ENCODE peak calls at places on chromosomes 2 and 18, in six cellular contexts. One of them, this sample, is unnamed.

GRCh38 chr2:127463155-127463991 is 45.1 kb downstream of the PROC start:
- DNase-seq in activated CD4-positive, alpha-beta T cell treated with anti-CD3 and anti-CD28 coated beads, Interleukin-2, amount 50 U/mL, for 48 hours: no peak
- DNase-seq in ACHN: no peak
- DNase-seq in OCI-LY7: no peak
- DNase-seq in psoas muscle: no peak
- DNase-seq in AG20443: no peak
- DNase-seq in this sample: no peak

GRCh38 chr2:241755777-241756176 is 20.8 kb upstream of the GAL3ST2 start:
- DNase-seq in activated CD4-positive, alpha-beta T cell treated with anti-CD3 and anti-CD28 coated beads, Interleukin-2, amount 50 U/mL, for 48 hours: no peak
- DNase-seq in ACHN: no peak
- DNase-seq in OCI-LY7: no peak
- DNase-seq in psoas muscle: no peak
- DNase-seq in AG20443: no peak
- DNase-seq in this sample: no peak

GRCh38 chr2:46086578-46087070 is 210.6 kb upstream of the EPAS1 start:
- DNase-seq in activated CD4-positive, alpha-beta T cell treated with anti-CD3 and anti-CD28 coated beads, Interleukin-2, amount 50 U/mL, for 48 hours: no peak
- DNase-seq in ACHN: no peak
- DNase-seq in OCI-LY7: no peak
- DNase-seq in psoas muscle: no peak
- DNase-seq in AG20443: no peak
- DNase-seq in this sample: no peak

GRCh38 chr18:46536215-46536874 is 120.7 kb downstream of the LOXHD1 start:
- DNase-seq in activated CD4-positive, alpha-beta T cell treated with anti-CD3 and anti-CD28 coated beads, Interleukin-2, amount 50 U/mL, for 48 hours: no peak
- DNase-seq in ACHN: peak; percentile 52
- DNase-seq in OCI-LY7: no peak
- DNase-seq in psoas muscle: no peak
- DNase-seq in AG20443: no peak
- DNase-seq in this sample: no peak

GRCh38 chr2:32135409-32135808 is 30.3 kb upstream of the SLC30A6 start:
- DNase-seq in activated CD4-positive, alpha-beta T cell treated with anti-CD3 and anti-CD28 coated beads, Interleukin-2, amount 50 U/mL, for 48 hours: no peak
- DNase-seq in ACHN: peak; percentile 90
- DNase-seq in OCI-LY7: peak; percentile 50
- DNase-seq in psoas muscle: no peak
- DNase-seq in AG20443: peak; percentile 77
- DNase-seq in this sample: no peak

GRCh38 chr18:56330381-56331115 is 307.8 kb downstream of the TXNL1 start:
- DNase-seq in activated CD4-positive, alpha-beta T cell treated with anti-CD3 and anti-CD28 coated beads, Interleukin-2, amount 50 U/mL, for 48 hours: no peak
- DNase-seq in ACHN: no peak
- DNase-seq in OCI-LY7: no peak
- DNase-seq in psoas muscle: no peak
- DNase-seq in AG20443: no peak
- DNase-seq in this sample: no peak

GRCh38 chr18:57837917-57838548 is 34.9 kb upstream of the ATP8B1 start:
- DNase-seq in activated CD4-positive, alpha-beta T cell treated with anti-CD3 and anti-CD28 coated beads, Interleukin-2, amount 50 U/mL, for 48 hours: peak; percentile 52
- DNase-seq in ACHN: peak; percentile 38
- DNase-seq in OCI-LY7: no peak
- DNase-seq in psoas muscle: no peak
- DNase-seq in AG20443: no peak
- DNase-seq in this sample: peak; percentile 44

GRCh38 chr2:134927195-134927594 is 8.6 kb downstream of the CCNT2 start:
- DNase-seq in activated CD4-positive, alpha-beta T cell treated with anti-CD3 and anti-CD28 coated beads, Interleukin-2, amount 50 U/mL, for 48 hours: no peak
- DNase-seq in ACHN: peak; percentile 28
- DNase-seq in OCI-LY7: no peak
- DNase-seq in psoas muscle: no peak
- DNase-seq in AG20443: peak; percentile 12
- DNase-seq in this sample: no peak

GRCh38 chr2:190031971-190032623 is 30.4 kb downstream of the MSTN start:
- DNase-seq in activated CD4-positive, alpha-beta T cell treated with anti-CD3 and anti-CD28 coated beads, Interleukin-2, amount 50 U/mL, for 48 hours: no peak
- DNase-seq in ACHN: no peak
- DNase-seq in OCI-LY7: no peak
- DNase-seq in psoas muscle: no peak
- DNase-seq in AG20443: no peak
- DNase-seq in this sample: no peak

GRCh38 chr2:230703514-230703913 is 9.1 kb upstream of the CAB39 start:
- DNase-seq in activated CD4-positive, alpha-beta T cell treated with anti-CD3 and anti-CD28 coated beads, Interleukin-2, amount 50 U/mL, for 48 hours: no peak
- DNase-seq in ACHN: no peak
- DNase-seq in OCI-LY7: no peak
- DNase-seq in psoas muscle: no peak
- DNase-seq in AG20443: no peak
- DNase-seq in this sample: no peak

GRCh38 chr2:119028327-119029174 is 86.6 kb downstream of the MARCO start:
- DNase-seq in activated CD4-positive, alpha-beta T cell treated with anti-CD3 and anti-CD28 coated beads, Interleukin-2, amount 50 U/mL, for 48 hours: peak; percentile 6
- DNase-seq in ACHN: peak; percentile 44
- DNase-seq in OCI-LY7: peak; percentile 27
- DNase-seq in psoas muscle: no peak
- DNase-seq in AG20443: peak; percentile 53
- DNase-seq in this sample: no peak

GRCh38 chr2:1707771-1708351 is 36.5 kb downstream of the PXDN start:
- DNase-seq in activated CD4-positive, alpha-beta T cell treated with anti-CD3 and anti-CD28 coated beads, Interleukin-2, amount 50 U/mL, for 48 hours: no peak
- DNase-seq in ACHN: no peak
- DNase-seq in OCI-LY7: no peak
- DNase-seq in psoas muscle: peak; percentile 71
- DNase-seq in AG20443: peak; percentile 85
- DNase-seq in this sample: no peak

GRCh38 chr18:47587587-47587986 is 336.1 kb upstream of the SKOR2 start:
- DNase-seq in activated CD4-positive, alpha-beta T cell treated with anti-CD3 and anti-CD28 coated beads, Interleukin-2, amount 50 U/mL, for 48 hours: no peak
- DNase-seq in ACHN: no peak
- DNase-seq in OCI-LY7: no peak
- DNase-seq in psoas muscle: no peak
- DNase-seq in AG20443: no peak
- DNase-seq in this sample: no peak

GRCh38 chr2:218893349-218894167 is 12.9 kb downstream of the WNT10A start:
- DNase-seq in activated CD4-positive, alpha-beta T cell treated with anti-CD3 and anti-CD28 coated beads, Interleukin-2, amount 50 U/mL, for 48 hours: no peak
- DNase-seq in ACHN: no peak
- DNase-seq in OCI-LY7: no peak
- DNase-seq in psoas muscle: no peak
- DNase-seq in AG20443: peak; percentile 9
- DNase-seq in this sample: peak; percentile 42

GRCh38 chr18:45713239-45713638 is 10.7 kb upstream of the SLC14A1 start:
- DNase-seq in activated CD4-positive, alpha-beta T cell treated with anti-CD3 and anti-CD28 coated beads, Interleukin-2, amount 50 U/mL, for 48 hours: no peak
- DNase-seq in ACHN: no peak
- DNase-seq in OCI-LY7: no peak
- DNase-seq in psoas muscle: no peak
- DNase-seq in AG20443: no peak
- DNase-seq in this sample: no peak

GRCh38 chr18:42336139-42336538 is 381.1 kb downstream of the PIK3C3 start:
- DNase-seq in activated CD4-positive, alpha-beta T cell treated with anti-CD3 and anti-CD28 coated beads, Interleukin-2, amount 50 U/mL, for 48 hours: no peak
- DNase-seq in ACHN: no peak
- DNase-seq in OCI-LY7: no peak
- DNase-seq in psoas muscle: no peak
- DNase-seq in AG20443: no peak
- DNase-seq in this sample: no peak

GRCh38 chr2:144703852-144704324 is 184.0 kb upstream of the ZEB2 start:
- DNase-seq in activated CD4-positive, alpha-beta T cell treated with anti-CD3 and anti-CD28 coated beads, Interleukin-2, amount 50 U/mL, for 48 hours: no peak
- DNase-seq in ACHN: peak; percentile 7
- DNase-seq in OCI-LY7: peak; percentile 97
- DNase-seq in psoas muscle: peak; percentile 8
- DNase-seq in AG20443: peak; percentile 68
- DNase-seq in this sample: no peak

GRCh38 chr18:13621886-13622619 is 104.3 kb downstream of the FAM210A start:
- DNase-seq in activated CD4-positive, alpha-beta T cell treated with anti-CD3 and anti-CD28 coated beads, Interleukin-2, amount 50 U/mL, for 48 hours: no peak
- DNase-seq in ACHN: no peak
- DNase-seq in OCI-LY7: no peak
- DNase-seq in psoas muscle: no peak
- DNase-seq in AG20443: no peak
- DNase-seq in this sample: no peak

GRCh38 chr18:61831071-61831470 is 61.7 kb downstream of the RNF152 start:
- DNase-seq in activated CD4-positive, alpha-beta T cell treated with anti-CD3 and anti-CD28 coated beads, Interleukin-2, amount 50 U/mL, for 48 hours: no peak
- DNase-seq in ACHN: no peak
- DNase-seq in OCI-LY7: no peak
- DNase-seq in psoas muscle: no peak
- DNase-seq in AG20443: no peak
- DNase-seq in this sample: no peak

GRCh38 chr2:191746306-191746705 is 68.4 kb downstream of the NABP1 start:
- DNase-seq in activated CD4-positive, alpha-beta T cell treated with anti-CD3 and anti-CD28 coated beads, Interleukin-2, amount 50 U/mL, for 48 hours: no peak
- DNase-seq in ACHN: no peak
- DNase-seq in OCI-LY7: no peak
- DNase-seq in psoas muscle: no peak
- DNase-seq in AG20443: peak; percentile 46
- DNase-seq in this sample: no peak

GRCh38 chr2:16398487-16399043 is 267.1 kb downstream of the CYRIA start:
- DNase-seq in activated CD4-positive, alpha-beta T cell treated with anti-CD3 and anti-CD28 coated beads, Interleukin-2, amount 50 U/mL, for 48 hours: no peak
- DNase-seq in ACHN: no peak
- DNase-seq in OCI-LY7: no peak
- DNase-seq in psoas muscle: no peak
- DNase-seq in AG20443: no peak
- DNase-seq in this sample: no peak

GRCh38 chr2:58634653-58635347 is 393.7 kb upstream of the FANCL start:
- DNase-seq in activated CD4-positive, alpha-beta T cell treated with anti-CD3 and anti-CD28 coated beads, Interleukin-2, amount 50 U/mL, for 48 hours: no peak
- DNase-seq in ACHN: no peak
- DNase-seq in OCI-LY7: no peak
- DNase-seq in psoas muscle: no peak
- DNase-seq in AG20443: no peak
- DNase-seq in this sample: no peak

GRCh38 chr2:8685697-8686358 is 4.0 kb downstream of the ID2 start:
- DNase-seq in activated CD4-positive, alpha-beta T cell treated with anti-CD3 and anti-CD28 coated beads, Interleukin-2, amount 50 U/mL, for 48 hours: peak; percentile 82
- DNase-seq in ACHN: peak; percentile 62
- DNase-seq in OCI-LY7: peak; percentile 84
- DNase-seq in psoas muscle: peak; percentile 74
- DNase-seq in AG20443: peak; percentile 87
- DNase-seq in this sample: peak; percentile 73

GRCh38 chr18:60826346-60826745 is 453.8 kb upstream of the MC4R start:
- DNase-seq in activated CD4-positive, alpha-beta T cell treated with anti-CD3 and anti-CD28 coated beads, Interleukin-2, amount 50 U/mL, for 48 hours: no peak
- DNase-seq in ACHN: peak; percentile 1
- DNase-seq in OCI-LY7: no peak
- DNase-seq in psoas muscle: no peak
- DNase-seq in AG20443: no peak
- DNase-seq in this sample: no peak

GRCh38 chr2:188884552-188884951 is 89.6 kb upstream of the COL3A1 start:
- DNase-seq in activated CD4-positive, alpha-beta T cell treated with anti-CD3 and anti-CD28 coated beads, Interleukin-2, amount 50 U/mL, for 48 hours: no peak
- DNase-seq in ACHN: no peak
- DNase-seq in OCI-LY7: no peak
- DNase-seq in psoas muscle: no peak
- DNase-seq in AG20443: no peak
- DNase-seq in this sample: no peak

GRCh38 chr18:47036298-47036874 is 965 bp upstream of the ELOA2 start:
- DNase-seq in activated CD4-positive, alpha-beta T cell treated with anti-CD3 and anti-CD28 coated beads, Interleukin-2, amount 50 U/mL, for 48 hours: no peak
- DNase-seq in ACHN: peak; percentile 43
- DNase-seq in OCI-LY7: peak; percentile 11
- DNase-seq in psoas muscle: no peak
- DNase-seq in AG20443: peak; percentile 64
- DNase-seq in this sample: no peak

GRCh38 chr2:48693066-48693465 is 62.5 kb downstream of the LHCGR start:
- DNase-seq in activated CD4-positive, alpha-beta T cell treated with anti-CD3 and anti-CD28 coated beads, Interleukin-2, amount 50 U/mL, for 48 hours: no peak
- DNase-seq in ACHN: no peak
- DNase-seq in OCI-LY7: no peak
- DNase-seq in psoas muscle: no peak
- DNase-seq in AG20443: no peak
- DNase-seq in this sample: no peak

GRCh38 chr18:36095936-36096519 is 28.7 kb upstream of the RPRD1A start:
- DNase-seq in activated CD4-positive, alpha-beta T cell treated with anti-CD3 and anti-CD28 coated beads, Interleukin-2, amount 50 U/mL, for 48 hours: no peak
- DNase-seq in ACHN: peak; percentile 69
- DNase-seq in OCI-LY7: peak; percentile 58
- DNase-seq in psoas muscle: no peak
- DNase-seq in AG20443: peak; percentile 44
- DNase-seq in this sample: no peak

GRCh38 chr2:113246606-113247005 is 32.1 kb downstream of the PAX8 start:
- DNase-seq in activated CD4-positive, alpha-beta T cell treated with anti-CD3 and anti-CD28 coated beads, Interleukin-2, amount 50 U/mL, for 48 hours: no peak
- DNase-seq in ACHN: no peak
- DNase-seq in OCI-LY7: no peak
- DNase-seq in psoas muscle: no peak
- DNase-seq in AG20443: no peak
- DNase-seq in this sample: no peak

GRCh38 chr2:200373196-200373595 is 66.7 kb downstream of the SPATS2L start:
- DNase-seq in activated CD4-positive, alpha-beta T cell treated with anti-CD3 and anti-CD28 coated beads, Interleukin-2, amount 50 U/mL, for 48 hours: no peak
- DNase-seq in ACHN: no peak
- DNase-seq in OCI-LY7: no peak
- DNase-seq in psoas muscle: no peak
- DNase-seq in AG20443: no peak
- DNase-seq in this sample: no peak

GRCh38 chr2:227595797-227596196 is 2.9 kb upstream of the SCYGR2 start:
- DNase-seq in activated CD4-positive, alpha-beta T cell treated with anti-CD3 and anti-CD28 coated beads, Interleukin-2, amount 50 U/mL, for 48 hours: no peak
- DNase-seq in ACHN: no peak
- DNase-seq in OCI-LY7: no peak
- DNase-seq in psoas muscle: no peak
- DNase-seq in AG20443: no peak
- DNase-seq in this sample: no peak